ENCODE peak calls at places on chromosome 20, in five cellular contexts. N is left lung, S is cardiac fibroblast, L is lower leg skin, J is GM10248. A is an unnamed sample.

GRCh38 chr20:375265-375889 is 5.2 kb upstream of the TRIB3 start:
- DNase-seq in N (no peak), S (no peak), L (no peak), J (no peak), A (no peak)

GRCh38 chr20:23349338-23350006 is 1.1 kb upstream of the NXT1 start:
- DNase-seq in N (no peak), S (no peak), L (peak; percentile 86), J (peak; percentile 48), A (peak; percentile 53)

GRCh38 chr20:59178983-59179595 is 15.5 kb downstream of the ZNF831 start:
- DNase-seq in N (no peak), S (no peak), L (no peak), J (no peak), A (no peak)

GRCh38 chr20:52137850-52138249 is 53.7 kb downstream of the ZFP64 start:
- DNase-seq in N (no peak), S (no peak), L (no peak), J (no peak), A (no peak)

GRCh38 chr20:11870411-11870810 is 47.3 kb upstream of the BTBD3 start:
- DNase-seq in N (no peak), S (no peak), L (no peak), J (no peak), A (no peak)

GRCh38 chr20:13883425-13883824 is 98.6 kb downstream of the NDUFAF5 start:
- DNase-seq in N (no peak), S (no peak), L (no peak), J (no peak), A (no peak)

GRCh38 chr20:35273449-35274171 is 4.3 kb downstream of the MMP24OS start:
- DNase-seq in N (no peak), S (peak; percentile 15), L (no peak), J (no peak), A (no peak)

GRCh38 chr20:33896509-33896908 is 85.4 kb downstream of the CHMP4B start:
- DNase-seq in N (no peak), S (peak; percentile 76), L (no peak), J (no peak), A (no peak)

GRCh38 chr20:23363257-23363649 is 1.3 kb downstream of the GZF1 start:
- DNase-seq in N (no peak), S (no peak), L (no peak), J (no peak), A (no peak)

GRCh38 chr20:16752082-16752481 is 3.9 kb downstream of the OTOR start:
- DNase-seq in N (no peak), S (no peak), L (no peak), J (peak; percentile 20), A (peak; percentile 11)

GRCh38 chr20:35293303-35294292 is 1.4 kb upstream of the FAM83C start:
- DNase-seq in N (no peak), S (no peak), L (no peak), J (no peak), A (no peak)

GRCh38 chr20:46963758-46964181 is 69.1 kb downstream of the EYA2 start:
- DNase-seq in N (no peak), S (no peak), L (peak; percentile 58), J (no peak), A (no peak)

GRCh38 chr20:35298264-35298663 is 6.0 kb upstream of the FAM83C start:
- DNase-seq in N (no peak), S (no peak), L (no peak), J (no peak), A (no peak)

GRCh38 chr20:60298647-60299046 is 340.4 kb downstream of the CDH26 start:
- DNase-seq in N (no peak), S (no peak), L (no peak), J (no peak), A (no peak)

GRCh38 chr20:35120012-35120701 is 27.0 kb downstream of the EDEM2 start:
- DNase-seq in N (no peak), S (peak; percentile 95), L (peak; percentile 48), J (no peak), A (no peak)

GRCh38 chr20:7742479-7742878 is 197.8 kb downstream of the HAO1 start:
- DNase-seq in N (no peak), S (peak; percentile 67), L (no peak), J (no peak), A (no peak)

GRCh38 chr20:8082999-8083398 is 49.1 kb upstream of the PLCB1 start:
- DNase-seq in N (no peak), S (peak; percentile 91), L (no peak), J (no peak), A (no peak)

GRCh38 chr20:21981607-21982344 is 276.3 kb downstream of the PAX1 start:
- DNase-seq in N (no peak), S (no peak), L (no peak), J (no peak), A (no peak)

GRCh38 chr20:58692579-58693225 is at the start of gene NPEPL1:
- DNase-seq in N (peak; percentile 68), S (peak; percentile 84), L (peak; percentile 87), J (peak; percentile 95), A (peak; percentile 97)

GRCh38 chr20:40866056-40866455 is 162.6 kb upstream of the TOP1 start:
- DNase-seq in N (no peak), S (no peak), L (no peak), J (no peak), A (no peak)

GRCh38 chr20:43550456-43550855 is 8.4 kb upstream of the SGK2 start:
- DNase-seq in N (no peak), S (no peak), L (no peak), J (no peak), A (no peak)

GRCh38 chr20:63000036-63000435 is 6.7 kb downstream of the BHLHE23 start:
- DNase-seq in N (no peak), S (no peak), L (no peak), J (no peak), A (no peak)

GRCh38 chr20:24782801-24783630 is 166.1 kb upstream of the CST7 start:
- DNase-seq in N (peak; percentile 14), S (no peak), L (peak; percentile 70), J (no peak), A (no peak)

GRCh38 chr20:24780648-24781047 is 168.4 kb upstream of the CST7 start:
- DNase-seq in N (peak; percentile 22), S (no peak), L (peak; percentile 57), J (no peak), A (no peak)

GRCh38 chr20:24782221-24782620 is 166.8 kb upstream of the CST7 start:
- DNase-seq in N (peak; percentile 17), S (no peak), L (peak; percentile 52), J (no peak), A (no peak)

GRCh38 chr20:24779886-24780285 is 169.2 kb upstream of the CST7 start:
- DNase-seq in N (peak; percentile 14), S (no peak), L (peak; percentile 59), J (no peak), A (no peak)

DNA sequence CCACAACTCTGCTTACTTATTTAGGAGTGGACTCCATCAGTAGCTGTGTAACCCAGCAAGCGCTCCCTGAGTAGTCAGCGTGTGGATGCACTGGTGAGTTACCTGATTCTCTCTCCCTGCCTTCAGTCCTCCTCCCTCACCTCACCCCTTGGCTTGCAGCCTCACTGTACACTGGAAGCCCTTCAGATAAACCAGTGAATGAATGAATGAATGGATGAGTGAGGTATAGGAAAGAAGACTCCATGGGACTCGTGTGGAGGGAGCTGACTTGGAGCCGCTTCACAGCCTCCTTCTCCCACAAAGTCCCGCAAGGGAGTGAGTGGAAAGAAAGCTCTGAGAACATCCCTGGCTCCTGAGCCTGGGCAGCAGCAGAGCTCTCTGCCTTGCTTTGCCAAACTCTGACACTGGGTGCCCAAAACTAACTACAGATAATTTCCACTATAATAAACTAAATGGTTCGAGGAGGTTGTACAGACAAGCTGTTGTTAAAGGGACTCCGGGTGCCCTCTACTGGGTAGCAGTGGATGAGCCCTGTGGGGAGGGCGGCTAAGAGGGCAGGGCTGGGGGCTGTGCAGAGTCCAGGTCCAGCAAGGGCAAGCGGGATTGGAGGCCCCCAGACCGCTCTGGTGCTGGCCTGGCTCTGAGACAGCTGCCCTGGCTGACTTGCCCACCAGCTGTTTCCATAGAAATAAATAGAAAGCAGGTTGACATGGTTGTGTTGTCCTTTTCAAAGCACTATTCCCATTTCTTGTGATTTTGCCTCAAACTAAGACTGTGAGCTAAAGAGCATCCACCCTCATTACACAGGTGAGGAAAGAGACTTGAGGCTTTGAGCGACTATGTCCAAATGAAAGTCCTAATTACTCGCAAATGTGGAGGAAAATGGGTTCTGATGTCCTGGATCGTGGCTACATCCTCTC is 167.7 kb upstream of the CST7 start:
- DNase-seq in N (peak; percentile 24), S (peak; percentile 35), L (peak; percentile 57), J (no peak), A (no peak)
- TF ChIP-seq CTCF in N (peak; percentile 28), S (peak; percentile 63), L (no peak), J (peak; percentile 37), A (peak; percentile 25)

DNA sequence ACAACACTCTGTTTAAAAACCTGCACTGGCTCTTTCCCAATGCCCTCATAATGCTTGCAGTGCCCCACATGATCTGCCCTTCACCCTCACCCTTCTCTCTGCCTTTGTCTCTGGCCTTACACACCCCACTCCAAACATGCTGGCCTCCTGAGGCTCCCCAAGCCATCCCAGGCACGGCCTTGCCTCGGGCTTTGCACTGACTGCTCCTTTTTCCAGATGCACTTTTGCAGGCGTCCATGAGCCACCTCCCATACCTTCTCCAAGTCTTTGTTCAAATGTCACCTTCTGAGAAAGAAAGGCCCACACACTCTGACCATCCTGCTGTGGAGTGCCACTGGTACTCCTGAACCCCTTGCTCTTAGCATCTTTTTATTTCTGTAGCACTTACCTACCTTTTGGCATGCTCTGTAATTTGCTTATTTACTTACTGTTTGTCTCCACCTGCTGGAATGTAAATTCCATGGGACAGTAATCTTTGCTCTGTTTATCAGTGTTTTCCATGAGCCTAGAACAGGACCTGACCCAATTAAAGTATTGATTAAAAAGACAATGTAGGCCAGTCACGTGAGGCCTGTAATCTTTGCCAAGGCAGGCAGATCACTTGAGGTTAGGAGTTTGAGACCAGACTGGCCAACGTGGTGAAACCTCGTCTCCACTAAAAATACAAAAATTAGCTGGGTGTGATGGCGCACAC is 30.7 kb downstream of the GFRA4 start:
- DNase-seq in N (no peak), S (no peak), L (no peak), J (no peak), A (no peak)
- TF ChIP-seq CTCF in N (no peak), S (peak; percentile 2), L (no peak), J (no peak), A (no peak)

DNA sequence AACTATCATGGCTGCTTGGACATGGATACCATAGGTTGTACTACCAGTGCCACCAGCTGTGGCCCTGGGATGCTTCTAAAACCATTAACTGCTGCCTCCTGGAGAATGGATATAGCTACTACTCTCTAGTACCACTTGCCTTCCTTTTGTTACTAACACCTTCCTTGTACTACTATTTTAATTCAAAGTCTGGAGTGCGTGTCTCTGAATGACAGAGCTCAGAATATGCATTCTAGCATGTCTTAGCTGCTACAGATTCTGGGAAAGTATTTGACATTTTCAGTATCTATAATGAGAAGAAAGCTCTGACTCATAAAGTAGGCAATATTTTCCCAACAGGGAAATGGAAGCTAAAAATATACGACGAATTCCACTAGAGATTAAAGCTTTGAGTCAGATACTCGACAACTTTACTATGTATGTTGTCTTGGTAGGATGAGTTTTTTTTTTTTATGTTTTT is 112.3 kb downstream of the PFDN4 start:
- DNase-seq in N (no peak), S (peak; percentile 45), L (no peak), J (no peak), A (no peak)
- TF ChIP-seq CTCF in N (no peak), S (no peak), L (no peak), J (no peak), A (no peak)

DNA sequence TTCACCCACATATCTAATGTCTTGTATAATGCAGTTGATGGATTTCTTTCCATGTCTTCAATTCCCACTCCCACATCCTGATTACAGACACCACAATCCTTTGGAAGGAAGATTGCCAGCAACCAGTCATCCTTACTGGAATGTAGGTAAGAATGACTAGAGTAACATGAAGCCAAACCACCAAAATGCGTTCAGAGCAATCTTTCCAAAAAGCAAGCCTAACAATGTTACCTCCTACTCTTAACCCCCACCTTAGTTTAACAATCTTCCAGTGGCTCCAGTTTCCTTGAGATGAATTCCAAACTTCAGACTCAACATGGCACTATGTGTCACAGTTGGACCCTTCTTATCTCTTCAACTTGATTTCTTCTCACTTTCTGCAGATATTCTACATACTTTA is 685.6 kb downstream of the DOK5 start:
- DNase-seq in N (no peak), S (peak; percentile 2), L (no peak), J (no peak), A (no peak)
- TF ChIP-seq CTCF in N (no peak), S (no peak), L (no peak), J (no peak), A (no peak)

A was measured in GM13976.